ENCODE peak calls at places on chromosomes 5 and 9, in seven cellular contexts. V is NCI-H1694; N is pons; H is left cardiac atrium; Z is CD8-positive, alpha-beta memory T cell; L is AG09319; A is HCEC 1CT. U is an unnamed sample.

GRCh38 chr5:100803391-100803790 is 99.7 kb downstream of the ST8SIA4 start:
- DNase-seq in V (peak; percentile 67), N (peak; percentile 85), H (no peak), Z (no peak), L (no peak), A (peak; percentile 24), U (no peak)

GRCh38 chr5:27612161-27612560 is 573.8 kb upstream of the CDH9 start:
- DNase-seq in V (no peak), N (no peak), H (no peak), Z (no peak), L (no peak), A (peak; percentile 43), U (no peak)

GRCh38 chr9:123929177-123929869 is 603 bp downstream of the DENND1A start:
- DNase-seq in V (no peak), N (no peak), H (no peak), Z (no peak), L (no peak), A (no peak), U (peak; percentile 17)

GRCh38 chr5:109830955-109831502 is 141.3 kb downstream of the MAN2A1 start:
- DNase-seq in V (no peak), N (no peak), H (no peak), Z (no peak), L (no peak), A (peak; percentile 94), U (no peak)

GRCh38 chr5:164958688-164959087 is 1453.3 kb downstream of the MAT2B start:
- DNase-seq in V (no peak), N (no peak), H (no peak), Z (no peak), L (no peak), A (no peak), U (no peak)

GRCh38 chr9:113184089-113184488 is 33.3 kb downstream of the SLC31A2 start:
- DNase-seq in V (no peak), N (no peak), H (no peak), Z (no peak), L (no peak), A (no peak), U (no peak)

GRCh38 chr9:126415741-126416370 is 89.2 kb downstream of the MVB12B start:
- DNase-seq in V (no peak), N (no peak), H (no peak), Z (no peak), L (no peak), A (no peak), U (no peak)

GRCh38 chr5:10406636-10407035 is 35.0 kb upstream of the ROPN1L start:
- DNase-seq in V (no peak), N (no peak), H (no peak), Z (no peak), L (no peak), A (no peak), U (no peak)

U was measured in T-helper 1 cell.